ENCODE peak calls at places on chromosomes 3 and 15, in four cellular contexts. Y, H, X and D are unnamed samples.

GRCh38 chr3:32189693-32190092 is 48.8 kb upstream of the CMTM8 start:
- DNase-seq in X (no peak), Y (no peak), H (no peak), D (no peak)

GRCh38 chr3:41580274-41580959 is 381.1 kb downstream of the CTNNB1 start:
- DNase-seq in H (no peak), Y (no peak), X (no peak), D (no peak)

GRCh38 chr15:99440029-99440428 is 125.8 kb upstream of the MEF2A start:
- DNase-seq in H (no peak), X (no peak), Y (no peak), D (no peak)

GRCh38 chr3:176950743-176951142 is 246.5 kb downstream of the TBL1XR1 start:
- DNase-seq in Y (no peak), H (no peak), X (no peak), D (no peak)

GRCh38 chr3:51985971-51986947 is 2.9 kb downstream of the ACY1 start:
- DNase-seq in H (no peak), X (no peak), Y (no peak), D (no peak)

GRCh38 chr3:126546549-126547239 is 12.0 kb downstream of the C3orf22 start:
- DNase-seq in X (no peak), H (peak; percentile 2), Y (no peak), D (no peak)

GRCh38 chr3:73569246-73569760 is 55.4 kb downstream of the PDZRN3 start:
- DNase-seq in H (no peak), Y (no peak), X (no peak), D (no peak)

GRCh38 chr3:177776656-177777055 is 579.4 kb upstream of the TBL1XR1 start:
- DNase-seq in Y (no peak), H (peak; percentile 23), X (no peak), D (no peak)

GRCh38 chr15:79943820-79944219 is 27.2 kb downstream of the BCL2A1 start:
- DNase-seq in Y (no peak), X (no peak), H (no peak), D (no peak)

GRCh38 chr15:70387086-70387485 is 289.4 kb upstream of the TLE3 start:
- DNase-seq in X (no peak), Y (no peak), H (no peak), D (no peak)

GRCh38 chr3:193039058-193039457 is 121.4 kb upstream of the MB21D2 start:
- DNase-seq in X (no peak), Y (no peak), H (no peak), D (no peak)

GRCh38 chr3:19891740-19892139 is 42.3 kb downstream of the EFHB start:
- DNase-seq in Y (no peak), X (no peak), H (no peak), D (no peak)

GRCh38 chr3:31268868-31269267 is 263.9 kb upstream of the STT3B start:
- DNase-seq in H (no peak), Y (no peak), X (no peak), D (no peak)

GRCh38 chr3:11566478-11566877 is 77.2 kb downstream of the VGLL4 start:
- DNase-seq in H (no peak), Y (no peak), X (no peak), D (no peak)

GRCh38 chr15:65211157-65211982 is at the start of gene CILP:
- DNase-seq in Y (no peak), H (no peak), X (no peak), D (no peak)

GRCh38 chr15:46275701-46276100 is 640.9 kb downstream of the SQOR start:
- DNase-seq in H (no peak), X (no peak), Y (no peak), D (no peak)

GRCh38 chr3:48848816-48849515 is 1.3 kb upstream of the PRKAR2A start:
- DNase-seq in X (peak; percentile 36), Y (no peak), H (no peak), D (no peak)

GRCh38 chr3:178084938-178085816 is 451.1 kb upstream of the KCNMB2 start:
- DNase-seq in X (no peak), Y (peak; percentile 81), H (peak; percentile 34), D (peak; percentile 85)

GRCh38 chr15:51121118-51121517 is 26.4 kb upstream of the TNFAIP8L3 start:
- DNase-seq in Y (no peak), X (no peak), H (peak; percentile 53), D (no peak)

GRCh38 chr3:29236441-29236840 is 44.4 kb upstream of the RBMS3 start:
- DNase-seq in Y (no peak), X (no peak), H (no peak), D (no peak)

GRCh38 chr3:50610181-50610971 is 1.2 kb downstream of the CISH start:
- DNase-seq in H (peak; percentile 76), X (peak; percentile 84), Y (no peak), D (no peak)

GRCh38 chr15:77179541-77179998 is 108.7 kb upstream of the TSPAN3 start:
- DNase-seq in H (no peak), X (no peak), Y (no peak), D (no peak)

GRCh38 chr3:13687409-13687989 is 138.6 kb downstream of the FBLN2 start:
- DNase-seq in Y (no peak), H (no peak), X (no peak), D (no peak)

GRCh38 chr3:104575631-104576030 is 791.1 kb upstream of the ALCAM start:
- DNase-seq in Y (no peak), X (no peak), H (no peak), D (no peak)

GRCh38 chr3:71444028-71444860 is 139.3 kb downstream of the FOXP1 start:
- DNase-seq in X (peak; percentile 77), Y (peak; percentile 65), H (no peak), D (no peak)

GRCh38 chr3:152943645-152944044 is 108.7 kb downstream of the P2RY1 start:
- DNase-seq in Y (no peak), X (no peak), H (no peak), D (no peak)

GRCh38 chr3:181417748-181418147 is 294.0 kb upstream of the SOX2 start:
- DNase-seq in H (no peak), X (no peak), Y (no peak), D (no peak)

DNA sequence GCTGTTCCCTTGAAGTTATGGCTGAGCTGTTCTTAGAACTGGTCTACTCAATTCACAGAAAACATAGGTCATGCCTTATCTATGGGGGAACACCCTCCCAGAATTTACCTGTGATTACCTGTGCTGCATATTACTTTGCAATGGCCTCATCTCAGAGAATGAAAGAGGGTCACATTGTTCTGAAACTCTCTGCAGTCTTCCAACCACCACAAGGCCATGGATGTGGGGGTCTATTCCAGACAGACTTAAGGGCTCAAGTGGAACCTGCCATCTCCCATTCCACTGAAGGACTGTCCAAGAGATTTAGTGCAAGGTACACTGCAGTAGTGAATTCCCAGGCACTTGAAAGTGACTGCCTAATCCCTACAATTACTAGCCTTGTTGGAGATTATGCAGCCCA is 40.1 kb upstream of the RASA2 start:
- DNase-seq in H (no peak), X (no peak), Y (no peak), D (no peak)
- H3K27ac ChIP-seq in H (no peak overlapping the region), X (no peak overlapping the region), Y (no peak overlapping the region), D (no peak overlapping the region)

GRCh38 chr3:16478516-16478915 is 35.0 kb downstream of the RFTN1 start:
- DNase-seq in Y (no peak), X (no peak), H (no peak), D (no peak)
- H3K27ac ChIP-seq in Y (no peak overlapping the region), X (no peak overlapping the region), H (no peak overlapping the region), D (no peak overlapping the region)

GRCh38 chr3:43327184-43327950 is 41.0 kb downstream of the SNRK start:
- DNase-seq in X (no peak), Y (no peak), H (no peak), D (no peak)
- H3K27ac ChIP-seq in X (peak overlapping the region; percentile 61), Y (no peak overlapping the region), H (no peak overlapping the region), D (peak overlapping the region; percentile 6)

GRCh38 chr3:98778383-98778782 is 15.2 kb downstream of the ST3GAL6 start:
- DNase-seq in X (no peak), Y (no peak), H (no peak), D (no peak)

GRCh38 chr3:98780343-98780742 is 17.2 kb downstream of the ST3GAL6 start:
- DNase-seq in H (no peak), X (no peak), Y (no peak), D (no peak)

GRCh38 chr3:98778852-98779379 is 15.8 kb downstream of the ST3GAL6 start:
- DNase-seq in H (no peak), Y (no peak), X (no peak), D (no peak)

GRCh38 chr3:98777801-98778220 is 14.7 kb downstream of the ST3GAL6 start:
- DNase-seq in X (no peak), Y (no peak), H (no peak), D (no peak)

DNA sequence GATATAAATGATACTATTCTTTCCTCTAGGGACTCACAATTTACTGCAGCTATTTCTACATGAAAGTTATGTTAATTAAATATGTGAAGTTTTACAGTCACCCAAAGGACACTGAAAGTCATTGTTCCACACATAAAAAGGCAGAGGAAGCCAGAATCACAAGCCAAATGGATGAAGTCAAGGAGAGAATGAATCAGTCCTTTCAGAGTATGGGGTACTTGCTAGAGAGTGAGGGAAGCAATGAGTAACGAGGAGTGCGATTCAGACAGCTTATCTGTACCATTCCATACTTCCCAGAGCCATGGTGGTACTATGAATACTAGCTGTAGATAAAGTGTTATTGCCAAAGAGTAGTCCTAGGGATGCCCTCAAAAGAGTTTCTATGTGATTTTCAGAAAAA is 16.8 kb downstream of the ST3GAL6 start:
- DNase-seq in Y (no peak), X (no peak), H (no peak), D (no peak)
- H3K27ac ChIP-seq in Y (no peak overlapping the region), X (no peak overlapping the region), H (no peak overlapping the region), D (peak overlapping the region; percentile 17)

GRCh38 chr3:123733341-123733740 is 148.5 kb upstream of the HACD2 start:
- DNase-seq in H (no peak), X (no peak), Y (no peak), D (no peak)
- H3K27ac ChIP-seq in H (no peak overlapping the region), X (no peak overlapping the region), Y (no peak overlapping the region), D (no peak overlapping the region)